ENCODE peak calls at places on chromosome X, in ten cellular contexts. Y, P, J, F, S, T, R, Z, N and G are unnamed samples.

GRCh38 chrX:51332188-51332942 is at the start of gene NUDT10:
- DNase-seq in Y (peak; percentile 44), P (peak; percentile 88), J (peak; percentile 39), F (peak; percentile 28), S (no peak), T (no peak), R (no peak), Z (peak; percentile 1), N (peak; percentile 46), G (no peak)

GRCh38 chrX:110108381-110108796 is 105.5 kb downstream of the TMEM164 start:
- DNase-seq in Y (peak; percentile 42), P (peak; percentile 14), J (no peak), F (peak; percentile 68), S (no peak), T (no peak), R (no peak), Z (peak; percentile 83), N (no peak), G (no peak)

GRCh38 chrX:318068-318738 is 393 bp downstream of the GTPBP6 start:
- DNase-seq in Y (peak; percentile 99), P (peak; percentile 99), J (peak; percentile 98), F (peak; percentile 100), S (peak; percentile 97), T (peak; percentile 92), R (peak; percentile 98), Z (peak; percentile 95), N (peak; percentile 99), G (peak; percentile 99)

GRCh38 chrX:54866606-54867005 is 54.0 kb upstream of the TRO start:
- DNase-seq in Y (no peak), P (no peak), J (no peak), F (no peak), S (no peak), T (no peak), R (no peak), Z (no peak), N (no peak), G (no peak)

GRCh38 chrX:133698298-133698697 is 283.0 kb upstream of the GPC4 start:
- DNase-seq in Y (peak; percentile 29), P (peak; percentile 13), J (no peak), F (peak; percentile 69), S (no peak), T (no peak), R (no peak), Z (no peak), N (no peak), G (no peak)

GRCh38 chrX:53526999-53527398 is 92.8 kb upstream of the HSD17B10 start:
- DNase-seq in Y (no peak), P (no peak), J (no peak), F (no peak), S (no peak), T (no peak), R (no peak), Z (no peak), N (no peak), G (no peak)

GRCh38 chrX:150324035-150324728 is 38.9 kb upstream of the MAMLD1 start:
- DNase-seq in Y (peak; percentile 90), P (no peak), J (no peak), F (peak; percentile 88), S (no peak), T (no peak), R (no peak), Z (no peak), N (no peak), G (no peak)

GRCh38 chrX:71652405-71652804 is 14.9 kb upstream of the LOC101059915 start:
- DNase-seq in Y (peak; percentile 57), P (peak; percentile 59), J (peak; percentile 48), F (peak; percentile 72), S (peak; percentile 46), T (peak; percentile 65), R (no peak), Z (peak; percentile 65), N (no peak), G (no peak)

GRCh38 chrX:154529206-154529612 is 13.2 kb upstream of the FAM3A start:
- DNase-seq in Y (peak; percentile 66), P (peak; percentile 38), J (no peak), F (peak; percentile 49), S (no peak), T (no peak), R (no peak), Z (no peak), N (no peak), G (no peak)

GRCh38 chrX:119041175-119041574 is 31.6 kb upstream of the CT47C1 start:
- DNase-seq in Y (peak; percentile 87), P (peak; percentile 66), J (no peak), F (peak; percentile 89), S (no peak), T (no peak), R (no peak), Z (peak; percentile 34), N (peak; percentile 72), G (no peak)

GRCh38 chrX:68932611-68933010 is 103.8 kb downstream of the EFNB1 start:
- DNase-seq in Y (no peak), P (peak; percentile 38), J (no peak), F (no peak), S (no peak), T (no peak), R (no peak), Z (no peak), N (no peak), G (no peak)

GRCh38 chrX:73963682-73964081 is 340.3 kb upstream of the ZCCHC13 start:
- DNase-seq in Y (no peak), P (peak; percentile 23), J (no peak), F (no peak), S (no peak), T (no peak), R (no peak), Z (no peak), N (peak; percentile 60), G (no peak)

GRCh38 chrX:10634681-10635161 is 14.3 kb upstream of the MID1 start:
- DNase-seq in Y (peak; percentile 81), P (no peak), J (no peak), F (peak; percentile 82), S (no peak), T (no peak), R (no peak), Z (no peak), N (no peak), G (no peak)

GRCh38 chrX:154502989-154503388 is 12.6 kb upstream of the SLC10A3 start:
- DNase-seq in Y (no peak), P (no peak), J (no peak), F (no peak), S (no peak), T (no peak), R (no peak), Z (no peak), N (no peak), G (no peak)

GRCh38 chrX:19981987-19982386 is 8.9 kb downstream of the BCLAF3 start:
- DNase-seq in Y (no peak), P (no peak), J (no peak), F (no peak), S (no peak), T (no peak), R (no peak), Z (no peak), N (no peak), G (no peak)

GRCh38 chrX:40746536-40746935 is 11.2 kb upstream of the MED14 start:
- DNase-seq in Y (no peak), P (no peak), J (no peak), F (no peak), S (no peak), T (no peak), R (no peak), Z (no peak), N (no peak), G (no peak)

GRCh38 chrX:19625612-19626011 is 110.3 kb upstream of the MAP3K15 start:
- DNase-seq in Y (peak; percentile 14), P (no peak), J (peak; percentile 62), F (no peak), S (no peak), T (no peak), R (no peak), Z (peak; percentile 8), N (no peak), G (no peak)

GRCh38 chrX:19990519-19991349 is at the start of gene BCLAF3:
- DNase-seq in Y (peak; percentile 87), P (peak; percentile 90), J (peak; percentile 87), F (peak; percentile 86), S (peak; percentile 97), T (peak; percentile 72), R (peak; percentile 74), Z (peak; percentile 91), N (peak; percentile 89), G (peak; percentile 82)

GRCh38 chrX:53494427-53494826 is 60.3 kb upstream of the HSD17B10 start:
- DNase-seq in Y (peak; percentile 36), P (no peak), J (no peak), F (peak; percentile 78), S (no peak), T (no peak), R (no peak), Z (peak; percentile 47), N (no peak), G (no peak)

GRCh38 chrX:39982927-39983326 is 114.8 kb downstream of the BCOR start:
- DNase-seq in Y (no peak), P (no peak), J (no peak), F (no peak), S (no peak), T (no peak), R (no peak), Z (no peak), N (no peak), G (no peak)

GRCh38 chrX:38474543-38474942 is 86.8 kb upstream of the TSPAN7 start:
- DNase-seq in Y (no peak), P (no peak), J (no peak), F (no peak), S (no peak), T (no peak), R (no peak), Z (peak; percentile 0), N (no peak), G (no peak)